ENCODE peak calls at places on chromosomes 12 and 14, in eight cellular contexts. U is MM.1S, G is left ventricle myocardium inferior, L is neuronal stem cell, W is colonic mucosa, E is aorta, Z is upper lobe of right lung, H is SJSA1. S is an unnamed sample.

GRCh38 chr12:120199595-120200306 is 1.2 kb downstream of the RPLP0 start:
- DNase-seq in U (no peak), G (no peak), L (no peak), W (no peak), E (no peak), Z (no peak), H (no peak), S (no peak)

GRCh38 chr14:37114039-37114438 is 58.4 kb downstream of the SLC25A21 start:
- DNase-seq in U (no peak), G (no peak), L (no peak), W (no peak), E (no peak), Z (no peak), H (no peak), S (no peak)

GRCh38 chr12:107512391-107512790 is 173.2 kb upstream of the PWP1 start:
- DNase-seq in U (no peak), G (no peak), L (no peak), W (no peak), E (no peak), Z (no peak), H (peak; percentile 60), S (no peak)

GRCh38 chr14:103624860-103625259 is 4.2 kb upstream of the KLC1 start:
- DNase-seq in U (no peak), G (peak; percentile 72), L (no peak), W (peak; percentile 71), E (peak; percentile 94), Z (peak; percentile 85), H (peak; percentile 84), S (no peak)

GRCh38 chr14:56334458-56334857 is 216.2 kb downstream of the PELI2 start:
- DNase-seq in U (no peak), G (no peak), L (no peak), W (no peak), E (no peak), Z (no peak), H (no peak), S (no peak)

GRCh38 chr12:31466768-31467167 is 124.2 kb downstream of the DENND5B start:
- DNase-seq in U (no peak), G (no peak), L (no peak), W (no peak), E (no peak), Z (no peak), H (no peak), S (no peak)

GRCh38 chr12:107884769-107885694 is 110.5 kb downstream of the ASCL4 start:
- DNase-seq in U (peak; percentile 63), G (no peak), L (peak; percentile 65), W (peak; percentile 53), E (no peak), Z (peak; percentile 69), H (peak; percentile 51), S (peak; percentile 42)

GRCh38 chr12:62684586-62685295 is 218.1 kb downstream of the MON2 start:
- DNase-seq in U (no peak), G (peak; percentile 81), L (no peak), W (peak; percentile 47), E (no peak), Z (no peak), H (no peak), S (no peak)

GRCh38 chr14:100680439-100681051 is 46.1 kb upstream of the DLK1 start:
- DNase-seq in U (no peak), G (no peak), L (no peak), W (no peak), E (no peak), Z (no peak), H (peak; percentile 84), S (no peak)

GRCh38 chr14:92655802-92656201 is 92.6 kb downstream of the LGMN start:
- DNase-seq in U (no peak), G (no peak), L (no peak), W (no peak), E (no peak), Z (no peak), H (no peak), S (no peak)
- H3K4me1 ChIP-seq in U (no peaks in the 10 kb centered on the region), G (peaks cover 46% of the 10 kb centered on the region), L (no peaks in the 10 kb centered on the region), W (no peaks in the 10 kb centered on the region), E (no peaks in the 10 kb centered on the region), Z (peaks cover 46% of the 10 kb centered on the region), H (no peaks in the 10 kb centered on the region), S (no peaks in the 10 kb centered on the region)

GRCh38 chr12:16585781-16586180 is 20.2 kb downstream of the LMO3 start:
- DNase-seq in U (no peak), G (no peak), L (no peak), W (no peak), E (no peak), Z (no peak), H (no peak), S (no peak)

GRCh38 chr12:16586350-16587109 is 19.4 kb downstream of the LMO3 start:
- DNase-seq in U (no peak), G (no peak), L (no peak), W (no peak), E (no peak), Z (no peak), H (no peak), S (no peak)

GRCh38 chr12:16583991-16584745 is 21.8 kb downstream of the LMO3 start:
- DNase-seq in U (no peak), G (no peak), L (no peak), W (no peak), E (no peak), Z (no peak), H (no peak), S (no peak)

GRCh38 chr12:16579041-16579440 is 26.9 kb downstream of the LMO3 start:
- DNase-seq in U (no peak), G (no peak), L (no peak), W (no peak), E (no peak), Z (no peak), H (no peak), S (no peak)

GRCh38 chr12:16581416-16581815 is 24.5 kb downstream of the LMO3 start:
- DNase-seq in U (no peak), G (no peak), L (no peak), W (no peak), E (no peak), Z (no peak), H (no peak), S (no peak)
- H3K27me3 ChIP-seq in U (no peaks in the 10 kb centered on the region), G (no peaks in the 10 kb centered on the region), L (no peaks in the 10 kb centered on the region), W (no peaks in the 10 kb centered on the region), E (no peaks in the 10 kb centered on the region), Z (no peaks in the 10 kb centered on the region), H (no peaks in the 10 kb centered on the region), S (no peaks in the 10 kb centered on the region)

GRCh38 chr12:124685689-124685993 is 118.2 kb upstream of the NCOR2 start:
- DNase-seq in U (no peak), G (no peak), L (no peak), W (no peak), E (no peak), Z (no peak), H (no peak), S (no peak)
- H3K4me1 ChIP-seq in U (no peaks in the 10 kb centered on the region), G (peaks cover 85% of the 10 kb centered on the region), L (peaks cover 24% of the 10 kb centered on the region), W (no peaks in the 10 kb centered on the region), E (no peaks in the 10 kb centered on the region), Z (peaks cover 73% of the 10 kb centered on the region), H (peaks cover 79% of the 10 kb centered on the region), S (peaks cover 33% of the 10 kb centered on the region)

GRCh38 chr12:132452596-132453350 is 37.2 kb upstream of the FBRSL1 start:
- DNase-seq in U (no peak), G (no peak), L (no peak), W (no peak), E (no peak), Z (no peak), H (no peak), S (no peak)

GRCh38 chr12:132450391-132451171 is 39.4 kb upstream of the FBRSL1 start:
- DNase-seq in U (no peak), G (no peak), L (no peak), W (no peak), E (no peak), Z (no peak), H (no peak), S (no peak)

GRCh38 chr12:132451836-132452195 is 38.1 kb upstream of the FBRSL1 start:
- DNase-seq in U (no peak), G (no peak), L (no peak), W (no peak), E (no peak), Z (no peak), H (no peak), S (no peak)

GRCh38 chr12:132449565-132450390 is 40.2 kb upstream of the FBRSL1 start:
- DNase-seq in U (peak; percentile 49), G (no peak), L (no peak), W (no peak), E (no peak), Z (no peak), H (no peak), S (no peak)

GRCh38 chr12:132451172-132451835 is 38.6 kb upstream of the FBRSL1 start:
- DNase-seq in U (no peak), G (no peak), L (no peak), W (no peak), E (no peak), Z (no peak), H (no peak), S (no peak)
- H3K27me3 ChIP-seq in U (peaks cover 16% of the 10 kb centered on the region), G (peaks cover 88% of the 10 kb centered on the region), L (peaks cover 64% of the 10 kb centered on the region), W (no peaks in the 10 kb centered on the region), E (no peaks in the 10 kb centered on the region), Z (peaks cover 9% of the 10 kb centered on the region), H (no peaks in the 10 kb centered on the region), S (no peaks in the 10 kb centered on the region)

GRCh38 chr14:77026166-77026929 is 2.2 kb downstream of the IRF2BPL start:
- DNase-seq in U (no peak), G (peak; percentile 49), L (peak; percentile 30), W (no peak), E (peak; percentile 84), Z (peak; percentile 82), H (peak; percentile 50), S (no peak)
- H3K4me1 ChIP-seq in U (peaks cover 28% of the 10 kb centered on the region), G (peaks cover 90% of the 10 kb centered on the region), L (peaks cover 26% of the 10 kb centered on the region), W (peaks cover 25% of the 10 kb centered on the region), E (peaks cover 5% of the 10 kb centered on the region), Z (peaks cover 58% of the 10 kb centered on the region), H (peaks cover 42% of the 10 kb centered on the region), S (peaks cover 31% of the 10 kb centered on the region)

GRCh38 chr14:97178781-97179180 is 381.6 kb downstream of the VRK1 start:
- DNase-seq in U (no peak), G (no peak), L (no peak), W (no peak), E (no peak), Z (no peak), H (no peak), S (no peak)
- H3K27me3 ChIP-seq in U (no peaks in the 10 kb centered on the region), G (peaks cover 57% of the 10 kb centered on the region), L (no peaks in the 10 kb centered on the region), W (no peaks in the 10 kb centered on the region), E (peaks cover 4% of the 10 kb centered on the region), Z (no peaks in the 10 kb centered on the region), H (no peaks in the 10 kb centered on the region), S (no peaks in the 10 kb centered on the region)